ENCODE peak calls at places on chromosomes 6 and 20, in four cellular contexts. O is NCI-H2081, F is RWPE1, H is colonic mucosa. K is an unnamed sample.

GRCh38 chr6:42338573-42339218 is 113.0 kb downstream of the TRERF1 start:
- DNase-seq in O (no peak), F (peak), H (no peak), K (no peak)

GRCh38 chr6:3195695-3196497 is 31.6 kb downstream of the TUBB2B start:
- DNase-seq in O (no peak), F (no peak), H (no peak), K (no peak)

GRCh38 chr6:82251942-82252341 is 4.4 kb upstream of the IBTK start:
- DNase-seq in O (peak), F (peak), H (no peak), K (no peak)

GRCh38 chr6:6008114-6008647 is 1.5 kb upstream of the NRN1 start:
- DNase-seq in O (no peak), F (no peak), H (no peak), K (no peak)

GRCh38 chr6:169101036-169101805 is 152.4 kb downstream of the THBS2 start:
- DNase-seq in O (no peak), F (no peak), H (no peak), K (no peak)

GRCh38 chr20:11905460-11906150 is 12.1 kb upstream of the BTBD3 start:
- DNase-seq in O (no peak), F (no peak), H (no peak), K (no peak)

GRCh38 chr6:111845441-111845871 is 27.8 kb downstream of the FYN start:
- DNase-seq in O (no peak), F (no peak), H (no peak), K (no peak)

GRCh38 chr6:135627092-135627715 is 129.7 kb upstream of the AHI1 start:
- DNase-seq in O (no peak), F (no peak), H (no peak), K (no peak)

GRCh38 chr6:44272999-44273566 is 2.8 kb downstream of the TMEM151B start:
- DNase-seq in O (no peak), F (no peak), H (no peak), K (no peak)

GRCh38 chr6:168756009-168756634 is 315.1 kb downstream of the SMOC2 start:
- DNase-seq in O (no peak), F (no peak), H (no peak), K (no peak)

GRCh38 chr20:32234135-32234808 is 26.6 kb downstream of the POFUT1 start:
- DNase-seq in O (no peak), F (no peak), H (no peak), K (no peak)

GRCh38 chr6:42745083-42745637 is 743 bp downstream of the TBCC start:
- DNase-seq in O (no peak), F (no peak), H (peak), K (no peak)

GRCh38 chr20:16036331-16036730 is 536.9 kb downstream of the KIF16B start:
- DNase-seq in O (no peak), F (no peak), H (no peak), K (no peak)

GRCh38 chr6:151702851-151703629 is 104.4 kb upstream of the ESR1 start:
- DNase-seq in O (no peak), F (no peak), H (no peak), K (no peak)

GRCh38 chr6:164753517-164753916 is 555.9 kb downstream of the C6orf118 start:
- DNase-seq in O (no peak), F (peak), H (no peak), K (no peak)

GRCh38 chr6:33160728-33161323 is 31.4 kb downstream of the COL11A2 start:
- DNase-seq in O (no peak), F (peak), H (peak), K (no peak)

GRCh38 chr20:53828673-53829085 is 235.0 kb upstream of the ZNF217 start:
- DNase-seq in O (no peak), F (peak), H (peak), K (no peak)

GRCh38 chr20:62778601-62779416 is 17.5 kb upstream of the MRGBP start:
- DNase-seq in O (no peak), F (no peak), H (no peak), K (no peak)

GRCh38 chr6:30154709-30155521 is 6.1 kb downstream of the TRIM10 start:
- DNase-seq in O (no peak), F (peak), H (peak), K (no peak)

GRCh38 chr6:132589454-132589853 is at the start of gene TAAR5:
- DNase-seq in O (no peak), F (no peak), H (no peak), K (no peak)

GRCh38 chr6:106084973-106085686 is 1.0 kb upstream of the PRDM1 start:
- DNase-seq in O (no peak), F (no peak), H (no peak), K (no peak)

GRCh38 chr20:31475032-31475431 is at the start of the genes DEFB124 and REM1:
- DNase-seq in O (no peak), F (no peak), H (peak), K (no peak)

GRCh38 chr20:59701236-59701635 is 96.9 kb downstream of the PHACTR3 start:
- DNase-seq in O (no peak), F (no peak), H (no peak), K (no peak)

GRCh38 chr20:2314759-2315439 is 19.1 kb downstream of the TGM3 start:
- DNase-seq in O (peak), F (peak), H (no peak), K (no peak)

GRCh38 chr20:50381771-50382593 is 128.2 kb upstream of the PTPN1 start:
- DNase-seq in O (no peak), F (no peak), H (peak), K (no peak)

GRCh38 chr6:26152226-26153101 is 65.2 kb downstream of the HFE start:
- DNase-seq in O (no peak), F (no peak), H (no peak), K (no peak)

GRCh38 chr20:25865715-25866656 is 169.3 kb upstream of the ZNF337 start:
- DNase-seq in O (peak), F (peak), H (peak), K (no peak)

K was measured in NK-92 treated with Interleukin-12 subunit alpha and Interleukin-12 subunit beta, amount 100 ng/mL, for 24 hours.